ENCODE peak calls at places on chromosome 5, in ten cellular contexts. U is skeletal muscle cell, C is heart left ventricle, A is trophoblast cell, E is choroid plexus epithelial cell, O is IMR-90, X is BJ, R is AG10803, S is Peyer's patch, H is A549. M is an unnamed sample.

GRCh38 chr5:58440882-58441281 is 19.0 kb downstream of the PLK2 start:
- DNase-seq in R (no peak), A (no peak), S (no peak), U (no peak), E (no peak), O (no peak), X (no peak), H (no peak), C (no peak), M (no peak)

GRCh38 chr5:54234304-54234938 is 76.0 kb downstream of the ARL15 start:
- DNase-seq in R (peak), S (no peak), U (no peak), C (no peak), H (peak), E (peak), A (no peak), O (peak), X (no peak), M (peak)

GRCh38 chr5:17004441-17005086 is 68.5 kb upstream of the MYO10 start:
- DNase-seq in S (no peak), H (no peak), R (no peak), A (no peak), C (no peak), E (no peak), U (no peak), X (no peak), O (no peak), M (peak)

GRCh38 chr5:150261231-150261630 is 28.3 kb downstream of the CAMK2A start:
- DNase-seq in O (peak), E (no peak), X (no peak), R (no peak), S (no peak), C (peak), U (no peak), H (no peak), A (no peak), M (no peak)

GRCh38 chr5:160441352-160441781 is 19.7 kb downstream of the PTTG1 start:
- DNase-seq in A (no peak), C (no peak), R (no peak), S (no peak), H (no peak), E (no peak), U (no peak), O (peak), X (no peak), M (no peak)

GRCh38 chr5:177419045-177419444 is 7.4 kb upstream of the GRK6 start:
- DNase-seq in R (peak), C (no peak), U (no peak), O (peak), X (no peak), A (peak), H (no peak), S (no peak), E (peak), M (peak)

GRCh38 chr5:37838152-37838932 is 1.5 kb downstream of the GDNF start:
- DNase-seq in E (no peak), R (peak), H (peak), S (no peak), X (no peak), A (no peak), O (peak), U (no peak), C (peak), M (no peak)

GRCh38 chr5:83900307-83900706 is 179.7 kb upstream of the HAPLN1 start:
- DNase-seq in H (no peak), O (peak), A (no peak), E (peak), U (no peak), X (no peak), S (no peak), R (peak), C (no peak), M (no peak)

GRCh38 chr5:30749971-30750370 is 443.5 kb upstream of the CDH6 start:
- DNase-seq in H (no peak), R (peak), A (no peak), S (no peak), E (peak), U (no peak), O (peak), C (no peak), X (no peak), M (peak)

GRCh38 chr5:19210886-19211285 is 777.1 kb downstream of the CDH18 start:
- DNase-seq in C (no peak), X (no peak), R (no peak), H (no peak), O (no peak), S (no peak), E (no peak), A (no peak), U (no peak), M (no peak)

GRCh38 chr5:91312698-91313097 is 70.4 kb downstream of the ARRDC3 start:
- DNase-seq in S (no peak), E (peak), O (no peak), A (no peak), R (peak), X (no peak), U (no peak), C (no peak), H (no peak), M (no peak)

GRCh38 chr5:169762338-169763095 is 125.4 kb downstream of the DOCK2 start:
- DNase-seq in C (no peak), R (peak), A (no peak), O (peak), U (no peak), X (no peak), S (no peak), E (peak), H (no peak), M (peak)

GRCh38 chr5:127280494-127281220 is 9.9 kb upstream of the MEGF10 start:
- DNase-seq in X (no peak), O (no peak), C (no peak), E (peak), S (no peak), R (no peak), H (no peak), A (no peak), U (no peak), M (no peak)

GRCh38 chr5:82058710-82059109 is 86.9 kb downstream of the ATG10 start:
- DNase-seq in U (no peak), E (peak), O (peak), S (no peak), X (no peak), A (no peak), C (no peak), H (no peak), R (peak), M (peak)

GRCh38 chr5:74895906-74896305 is 29.7 kb upstream of the FAM169A start:
- DNase-seq in A (peak), R (peak), S (no peak), U (peak), X (peak), E (peak), O (peak), C (peak), H (no peak), M (peak)

GRCh38 chr5:79186455-79186854 is 49.5 kb upstream of the JMY start:
- DNase-seq in C (no peak), X (no peak), S (no peak), R (no peak), H (no peak), U (no peak), O (no peak), E (no peak), A (no peak), M (no peak)

GRCh38 chr5:173768267-173768806 is 119.8 kb upstream of the CPEB4 start:
- DNase-seq in S (no peak), H (no peak), A (no peak), C (no peak), O (no peak), R (no peak), X (no peak), E (no peak), U (no peak), M (no peak)

GRCh38 chr5:99104538-99105132 is 175.8 kb upstream of the CHD1 start:
- DNase-seq in H (peak), X (no peak), A (no peak), C (no peak), U (peak), R (peak), O (peak), S (no peak), E (peak), M (peak)

GRCh38 chr5:55856511-55857246 is 5.5 kb downstream of the IL31RA start:
- DNase-seq in S (no peak), C (no peak), R (no peak), O (no peak), E (peak), A (no peak), U (no peak), H (no peak), X (no peak), M (no peak)

GRCh38 chr5:152185547-152186234 is 219.4 kb downstream of the NMUR2 start:
- DNase-seq in R (no peak), U (no peak), H (no peak), X (no peak), C (peak), O (no peak), S (no peak), A (no peak), E (no peak), M (no peak)

GRCh38 chr5:98772415-98773213 is 849 bp upstream of the RGMB start:
- DNase-seq in H (peak), O (no peak), E (peak), U (peak), A (peak), R (no peak), C (peak), S (peak), X (no peak), M (peak)

GRCh38 chr5:173394701-173395100 is 66.5 kb upstream of the STC2 start:
- DNase-seq in X (no peak), A (no peak), C (no peak), U (no peak), R (peak), S (no peak), E (no peak), H (no peak), O (peak), M (no peak)

GRCh38 chr5:147148715-147149114 is 86.1 kb upstream of the STK32A start:
- DNase-seq in R (no peak), A (no peak), E (no peak), U (no peak), C (no peak), O (no peak), X (no peak), H (no peak), S (no peak), M (no peak)

GRCh38 chr5:175483337-175483736 is 5.0 kb downstream of the SFXN1 start:
- DNase-seq in R (no peak), U (no peak), S (no peak), H (no peak), E (no peak), O (no peak), X (no peak), A (no peak), C (no peak), M (no peak)

GRCh38 chr5:1262381-1262780 is 32.5 kb downstream of the TERT start:
- DNase-seq in U (no peak), C (no peak), H (no peak), R (peak), E (peak), X (no peak), O (peak), S (no peak), A (no peak), M (no peak)

GRCh38 chr5:35133186-35133585 is 85.4 kb upstream of the AGXT2 start:
- DNase-seq in R (no peak), A (no peak), H (no peak), U (no peak), O (peak), C (no peak), S (no peak), X (no peak), E (no peak), M (no peak)

GRCh38 chr5:60844429-60844890 is 391 bp upstream of the ELOVL7 start:
- DNase-seq in E (peak), S (no peak), A (peak), O (peak), H (peak), U (no peak), C (no peak), R (no peak), X (no peak), M (peak)

GRCh38 chr5:154686490-154686889 is 68.7 kb upstream of the LARP1 start:
- DNase-seq in S (no peak), A (no peak), O (no peak), H (no peak), E (peak), X (no peak), C (no peak), U (no peak), R (no peak), M (no peak)

GRCh38 chr5:74517700-74518099 is 122.8 kb downstream of the ENC1 start:
- DNase-seq in X (no peak), E (peak), S (no peak), O (peak), A (no peak), H (no peak), C (no peak), U (peak), R (peak), M (peak)

GRCh38 chr5:4196744-4197646 is 601.4 kb downstream of the IRX1 start:
- DNase-seq in U (no peak), X (no peak), S (no peak), E (no peak), A (no peak), R (no peak), H (no peak), O (no peak), C (no peak), M (no peak)

GRCh38 chr5:96994493-96994892 is 58.6 kb downstream of the LNPEP start:
- DNase-seq in R (no peak), X (no peak), O (no peak), C (no peak), S (no peak), E (no peak), H (no peak), A (no peak), U (no peak), M (no peak)

GRCh38 chr5:56561-57290 is 35.2 kb upstream of the PLEKHG4B start:
- DNase-seq in C (no peak), H (no peak), E (peak), R (peak), O (peak), A (peak), S (no peak), U (no peak), X (no peak), M (peak)

GRCh38 chr5:154517181-154517580 is 39.2 kb upstream of the HAND1 start:
- DNase-seq in X (no peak), O (no peak), A (no peak), R (no peak), E (no peak), H (no peak), C (no peak), S (no peak), U (no peak), M (no peak)

GRCh38 chr5:3122985-3123762 is 371.7 kb upstream of the IRX2 start:
- DNase-seq in X (no peak), U (no peak), S (no peak), R (no peak), C (no peak), O (no peak), H (no peak), A (no peak), E (no peak), M (no peak)

DNA sequence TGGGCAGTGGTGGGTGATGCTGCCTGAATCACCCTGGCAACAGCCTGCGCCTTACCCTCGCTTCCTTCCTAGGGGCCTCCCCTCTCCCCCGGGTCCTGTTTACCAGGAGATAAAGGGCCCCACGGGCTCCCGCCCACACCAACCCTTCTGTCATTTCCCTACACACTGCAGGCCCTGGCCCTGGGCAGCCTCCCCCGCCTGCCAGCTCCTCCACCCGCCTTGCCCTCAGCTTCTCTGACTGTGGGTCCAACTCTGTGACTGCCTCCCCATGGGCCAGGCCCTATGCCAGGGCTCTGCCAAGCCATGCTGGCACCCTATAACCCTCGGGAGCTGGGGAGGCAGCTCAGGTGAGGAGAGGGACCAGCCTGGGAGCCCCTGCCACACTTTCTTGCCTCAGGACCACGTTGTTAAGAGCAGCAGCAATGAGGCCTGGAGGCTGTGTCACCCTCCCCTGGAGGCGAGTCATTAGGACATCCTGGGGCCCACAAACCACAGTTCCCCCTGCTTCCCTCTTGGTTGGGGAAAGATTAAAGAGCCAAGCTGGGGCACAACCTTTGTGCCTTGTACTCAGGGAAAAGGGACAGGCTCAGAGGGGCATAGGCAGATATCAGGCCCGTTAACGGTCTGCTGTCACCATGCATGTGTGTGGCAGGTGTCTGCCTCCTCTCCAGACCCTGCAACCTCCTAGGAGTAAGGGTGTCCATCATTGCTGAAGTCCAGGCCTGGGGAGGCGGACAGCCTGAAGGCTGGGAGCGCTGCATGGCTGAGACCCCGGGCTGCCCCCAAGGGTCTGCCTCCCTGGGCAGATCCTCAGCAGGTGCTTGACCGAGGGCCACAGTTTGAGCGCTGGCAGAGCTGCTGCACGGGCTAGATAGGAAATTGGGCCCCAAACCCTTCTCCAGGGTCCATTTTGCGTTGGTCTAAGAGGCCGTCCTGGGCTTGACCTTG is 2.7 kb downstream of the MGAT4B start:
- DNase-seq in X (no peak), R (no peak), C (peak), S (peak), A (no peak), U (no peak), E (no peak), H (no peak), O (peak), M (no peak)
- H3K4me3 ChIP-seq in X (no peak), R (peak), C (no peak), S (peak), A (no peak), U (no peak), E (no peak), H (no peak), O (no peak), M (no peak)

DNA sequence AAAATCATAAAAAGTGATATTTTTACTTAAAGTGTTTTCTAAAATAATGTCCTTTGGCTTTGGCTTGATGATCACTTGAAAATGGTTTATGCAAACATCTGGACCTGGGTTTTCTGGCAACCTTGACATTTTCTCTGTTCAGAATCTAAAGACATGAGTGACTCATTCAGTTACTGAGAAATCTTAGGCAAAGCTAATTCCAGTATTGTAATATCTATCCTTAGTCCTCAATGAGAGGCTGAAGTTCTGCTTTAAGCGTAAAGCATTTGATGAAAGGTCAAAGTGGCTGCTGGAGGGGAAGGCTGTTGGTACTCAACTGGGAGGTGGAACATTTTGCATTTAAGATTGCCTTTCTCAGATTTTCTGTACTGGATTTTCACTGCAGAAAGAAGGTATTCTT is 2.3 kb downstream of the MAN2A1 start:
- DNase-seq in U (no peak), O (peak), H (no peak), A (no peak), C (no peak), R (peak), E (peak), S (no peak), X (no peak), M (peak)
- H3K4me3 ChIP-seq in U (peak), O (peak), H (no peak), A (no peak), C (peak), R (peak), E (peak), S (peak), X (no peak), M (peak)

GRCh38 chr5:105903069-105903468 is 1767.7 kb downstream of the EFNA5 start:
- DNase-seq in U (no peak), E (peak), X (no peak), A (no peak), C (no peak), S (no peak), O (peak), R (peak), H (no peak), M (peak)
- H3K4me3 ChIP-seq in U (no peak), E (peak), X (no peak), A (no peak), C (no peak), S (no peak), O (no peak), R (no peak), H (no peak), M (no peak)

GRCh38 chr5:179905144-179905526 is 2.6 kb downstream of the TBC1D9B start:
- DNase-seq in S (no peak), U (no peak), R (no peak), O (no peak), X (no peak), H (no peak), E (no peak), C (no peak), A (no peak), M (no peak)

GRCh38 chr5:179907570-179908324 is at the start of gene TBC1D9B:
- DNase-seq in R (peak), X (no peak), H (peak), A (peak), S (peak), E (peak), C (peak), O (peak), U (peak), M (peak)

GRCh38 chr5:179904463-179905143 is 3.1 kb downstream of the TBC1D9B start:
- DNase-seq in X (no peak), A (no peak), H (no peak), O (no peak), R (no peak), U (no peak), C (no peak), E (no peak), S (no peak), M (no peak)

GRCh38 chr5:179906795-179907569 is 715 bp downstream of the TBC1D9B start:
- DNase-seq in A (no peak), O (peak), H (no peak), S (peak), E (peak), X (no peak), U (no peak), C (no peak), R (peak), M (no peak)

GRCh38 chr5:179906294-179906794 is 1.4 kb downstream of the TBC1D9B start:
- DNase-seq in R (no peak), U (no peak), H (no peak), X (no peak), C (no peak), O (no peak), A (no peak), S (no peak), E (no peak), M (no peak)
- H3K4me3 ChIP-seq in R (peak), U (peak), H (peak), X (peak), C (peak), O (peak), A (no peak), S (peak), E (peak), M (peak)

GRCh38 chr5:123882305-123882704 is 370.3 kb downstream of the CSNK1G3 start:
- DNase-seq in H (no peak), A (no peak), R (no peak), C (no peak), O (no peak), S (no peak), U (no peak), E (no peak), X (no peak), M (no peak)
- H3K4me3 ChIP-seq in H (no peak), A (no peak), R (no peak), C (peak), O (no peak), S (no peak), U (no peak), E (peak), X (no peak), M (no peak)

DNA sequence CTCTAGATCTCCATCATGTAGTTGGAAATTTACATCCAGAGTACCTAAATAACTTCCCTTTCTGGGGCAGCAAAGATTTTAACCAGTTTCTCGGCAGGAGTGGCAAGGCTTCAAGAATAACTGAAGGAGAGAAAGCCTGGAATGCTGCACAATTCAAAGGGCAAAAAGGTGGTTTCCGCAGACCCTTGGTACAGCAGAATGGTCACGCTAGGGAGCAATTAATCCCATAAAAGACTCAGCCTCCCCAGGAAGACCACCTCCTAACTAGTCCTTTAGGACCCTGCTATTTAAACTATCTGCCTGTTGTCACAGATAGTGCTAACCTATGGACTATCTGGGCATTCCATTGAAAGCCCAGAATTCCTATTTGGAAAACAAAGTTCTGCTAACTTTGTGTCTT is 3.6 kb downstream of the HTR1A start:
- DNase-seq in O (no peak), R (no peak), A (no peak), E (no peak), S (no peak), U (no peak), H (no peak), C (no peak), X (no peak), M (no peak)
- H3K4me3 ChIP-seq in O (no peak), R (no peak), A (no peak), E (no peak), S (no peak), U (no peak), H (no peak), C (no peak), X (no peak), M (no peak)

M was measured in astrocyte.